ENCODE peak calls at places on chromosomes 16 and 17, in ten cellular contexts. D is HS-5; Q is activated CD4-positive, alpha-beta memory T cell treated with anti-CD3 and anti-CD28 coated beads, Interleukin-2, amount 10 ng/mL, durations not matched to agents 7 days and 5 days; N is kidney tubule cell; G is KBM-7; Z is dermis microvascular lymphatic vessel endothelial cell; E is activated T-helper 1 cell treated with anti-CD3 and anti-CD28 coated beads, Interleukin-2, amount 50 U/mL, for 16 hours; M is cardiac muscle cell; J is H9; K is stimulated activated CD4-positive, alpha-beta T cell treated with anti-CD3 and anti-CD28 coated beads, Interleukin-15, amount 100 ng/mL, for 1 hour. H is an unnamed sample.

GRCh38 chr17:61510991-61511390 is 58.8 kb downstream of the TBX4 start:
- DNase-seq in D (no peak), Q (no peak), N (no peak), G (no peak), Z (no peak), E (no peak), M (no peak), J (no peak), K (no peak), H (no peak)

GRCh38 chr16:86962913-86963312 is 354.3 kb downstream of the C16orf95 start:
- DNase-seq in D (no peak), Q (no peak), N (no peak), G (no peak), Z (no peak), E (no peak), M (no peak), J (no peak), K (no peak), H (no peak)

GRCh38 chr16:11232852-11233726 is 22.9 kb downstream of the SOCS1 start:
- DNase-seq in D (no peak), Q (peak; percentile 95), N (no peak), G (peak; percentile 91), Z (no peak), E (peak; percentile 84), M (no peak), J (peak; percentile 72), K (peak; percentile 80), H (peak; percentile 96)

GRCh38 chr17:72632026-72632684 is 460.3 kb downstream of the SLC39A11 start:
- DNase-seq in D (no peak), Q (no peak), N (peak; percentile 29), G (no peak), Z (no peak), E (no peak), M (no peak), J (no peak), K (no peak), H (no peak)

GRCh38 chr17:17350491-17351355 is 47.5 kb downstream of the NT5M start:
- DNase-seq in D (no peak), Q (no peak), N (peak; percentile 81), G (no peak), Z (no peak), E (no peak), M (no peak), J (peak; percentile 80), K (no peak), H (no peak)

GRCh38 chr16:86259499-86259898 is 250.8 kb upstream of the FOXF1 start:
- DNase-seq in D (no peak), Q (no peak), N (no peak), G (no peak), Z (no peak), E (no peak), M (no peak), J (peak; percentile 8), K (no peak), H (no peak)

GRCh38 chr17:42266918-42267766 is 9.0 kb downstream of the STAT5B start:
- DNase-seq in D (peak; percentile 54), Q (peak; percentile 56), N (peak; percentile 4), G (no peak), Z (peak; percentile 51), E (peak; percentile 43), M (peak; percentile 95), J (no peak), K (no peak), H (peak; percentile 8)

GRCh38 chr17:63082273-63082861 is 116.3 kb downstream of the TANC2 start:
- DNase-seq in D (peak; percentile 3), Q (no peak), N (peak; percentile 8), G (peak; percentile 58), Z (peak; percentile 58), E (no peak), M (peak; percentile 66), J (no peak), K (no peak), H (no peak)

GRCh38 chr16:27444470-27444869 is 42.5 kb downstream of the IL21R start:
- DNase-seq in D (no peak), Q (no peak), N (no peak), G (no peak), Z (no peak), E (no peak), M (no peak), J (no peak), K (no peak), H (no peak)

GRCh38 chr16:80664226-80664625 is 123.4 kb downstream of the DYNLRB2 start:
- DNase-seq in D (no peak), Q (no peak), N (no peak), G (no peak), Z (peak; percentile 11), E (no peak), M (no peak), J (no peak), K (no peak), H (no peak)

GRCh38 chr17:45160505-45161287 is 979 bp upstream of the HEXIM2 start:
- DNase-seq in D (no peak), Q (peak; percentile 60), N (peak; percentile 72), G (peak; percentile 65), Z (peak; percentile 87), E (peak; percentile 42), M (peak; percentile 79), J (peak; percentile 95), K (peak; percentile 48), H (no peak)

GRCh38 chr17:44272954-44273353 is 5.0 kb upstream of the SLC4A1 start:
- DNase-seq in D (no peak), Q (no peak), N (no peak), G (no peak), Z (no peak), E (no peak), M (no peak), J (no peak), K (no peak), H (no peak)

GRCh38 chr17:1362964-1363363 is 37.1 kb downstream of the YWHAE start:
- DNase-seq in D (no peak), Q (no peak), N (no peak), G (peak; percentile 69), Z (no peak), E (no peak), M (peak; percentile 42), J (no peak), K (no peak), H (peak; percentile 53)

GRCh38 chr17:32518856-32519768 is 32.3 kb downstream of the CDK5R1 start:
- DNase-seq in D (no peak), Q (peak; percentile 85), N (peak; percentile 81), G (no peak), Z (peak; percentile 65), E (peak; percentile 8), M (peak; percentile 30), J (peak; percentile 94), K (peak; percentile 55), H (no peak)

GRCh38 chr17:77737442-77738265 is 220.8 kb upstream of the TNRC6C start:
- DNase-seq in D (no peak), Q (no peak), N (no peak), G (no peak), Z (no peak), E (no peak), M (no peak), J (peak; percentile 24), K (no peak), H (no peak)